ENCODE peak calls at places on chromosome 5, in seven cellular contexts. A, R, K, V, F, G and U are unnamed samples.

GRCh38 chr5:36059571-36060515 is 6.8 kb downstream of the UGT3A2 start:
- DNase-seq in V (peak), A (peak), K (no peak), R (no peak), G (no peak), F (no peak), U (no peak)

GRCh38 chr5:180315762-180316212 is 23.9 kb upstream of the MAPK9 start:
- DNase-seq in V (peak), K (peak), F (no peak), R (peak), G (no peak), A (no peak), U (no peak)

GRCh38 chr5:9920696-9921095 is 290.5 kb upstream of the TAS2R1 start:
- DNase-seq in G (no peak), K (no peak), A (no peak), V (no peak), F (no peak), R (no peak), U (no peak)

GRCh38 chr5:66343370-66344071 is 199.4 kb downstream of the SREK1 start:
- DNase-seq in R (no peak), A (no peak), G (no peak), V (no peak), K (no peak), F (no peak), U (no peak)

GRCh38 chr5:168317096-168317520 is 25.7 kb downstream of the WWC1 start:
- DNase-seq in F (no peak), A (no peak), K (no peak), G (no peak), R (no peak), V (peak), U (no peak)

GRCh38 chr5:172421-172820 is 18.9 kb upstream of the LRRC14B start:
- DNase-seq in R (no peak), K (no peak), G (peak), F (no peak), V (no peak), A (no peak), U (no peak)

GRCh38 chr5:1124181-1125029 is 12.5 kb upstream of the SLC12A7 start:
- DNase-seq in R (no peak), K (no peak), F (no peak), G (peak), A (no peak), V (no peak), U (no peak)

GRCh38 chr5:143516249-143516648 is 112.8 kb upstream of the NR3C1 start:
- DNase-seq in G (no peak), R (no peak), K (no peak), A (no peak), F (no peak), V (peak), U (no peak)

GRCh38 chr5:167284491-167284890 is 1007.0 kb upstream of the WWC1 start:
- DNase-seq in R (no peak), A (peak), F (no peak), K (no peak), G (no peak), V (no peak), U (no peak)

GRCh38 chr5:177452688-177453638 is 6.3 kb downstream of the PRR7 start:
- DNase-seq in A (no peak), R (peak), G (no peak), V (no peak), F (no peak), K (no peak), U (no peak)

GRCh38 chr5:131328536-131329186 is 64.8 kb downstream of the CDC42SE2 start:
- DNase-seq in V (no peak), F (peak), A (peak), G (no peak), K (no peak), R (peak), U (no peak)

GRCh38 chr5:83577036-83577636 is 105.6 kb downstream of the VCAN start:
- DNase-seq in G (no peak), V (peak), K (peak), A (peak), R (peak), F (no peak), U (peak)

GRCh38 chr5:13566903-13567339 is 377.6 kb downstream of the DNAH5 start:
- DNase-seq in R (no peak), K (no peak), F (peak), V (peak), A (peak), G (no peak), U (peak)

GRCh38 chr5:96049398-96050272 is 88.0 kb upstream of the ELL2 start:
- DNase-seq in R (peak), G (no peak), A (peak), V (peak), F (no peak), K (peak), U (peak)

GRCh38 chr5:180212363-180213255 is 3.6 kb upstream of the RASGEF1C start:
- DNase-seq in R (peak), V (no peak), F (no peak), G (peak), A (no peak), K (no peak), U (peak)

GRCh38 chr5:133397986-133398645 is 214.2 kb downstream of the FSTL4 start:
- DNase-seq in V (no peak), R (no peak), G (no peak), A (peak), K (peak), F (no peak), U (no peak)

GRCh38 chr5:159917919-159918487 is 1.7 kb downstream of the ADRA1B start:
- DNase-seq in K (no peak), V (no peak), A (peak), G (no peak), F (no peak), R (no peak), U (no peak)

GRCh38 chr5:33401482-33402390 is 39.0 kb upstream of the TARS1 start:
- DNase-seq in F (peak), R (peak), V (peak), A (peak), K (no peak), G (no peak), U (peak)

GRCh38 chr5:170536498-170536897 is 32.7 kb downstream of the KCNIP1 start:
- DNase-seq in A (no peak), K (no peak), R (no peak), F (no peak), V (no peak), G (peak), U (no peak)

GRCh38 chr5:108681079-108681921 is 66.4 kb upstream of the FER start:
- DNase-seq in A (peak), K (no peak), F (peak), R (peak), G (no peak), V (peak), U (no peak)

GRCh38 chr5:150503386-150503785 is 4.5 kb upstream of the NDST1 start:
- DNase-seq in R (no peak), K (peak), V (no peak), F (no peak), G (no peak), A (no peak), U (no peak)

GRCh38 chr5:11857391-11857790 is 46.9 kb downstream of the CTNND2 start:
- DNase-seq in R (no peak), V (no peak), G (no peak), K (no peak), F (no peak), A (no peak), U (no peak)

GRCh38 chr5:150068961-150069618 is 17.3 kb downstream of the CSF1R start:
- DNase-seq in A (no peak), K (no peak), R (no peak), G (peak), F (no peak), V (no peak), U (no peak)

GRCh38 chr5:141196363-141196762 is 3.1 kb upstream of the PCDHB11 start:
- DNase-seq in V (no peak), A (no peak), F (no peak), G (no peak), R (no peak), K (no peak), U (no peak)

GRCh38 chr5:68419637-68420452 is 204.3 kb downstream of the PIK3R1 start:
- DNase-seq in G (no peak), V (no peak), F (peak), K (no peak), A (no peak), R (peak), U (peak)

GRCh38 chr5:77698920-77699319 is 60.4 kb upstream of the OTP start:
- DNase-seq in R (no peak), K (no peak), F (no peak), V (no peak), G (no peak), A (no peak), U (no peak)

GRCh38 chr5:77693913-77694312 is 55.4 kb upstream of the OTP start:
- DNase-seq in V (no peak), F (no peak), G (no peak), R (no peak), A (no peak), K (no peak), U (no peak)

GRCh38 chr5:77696120-77696519 is 57.6 kb upstream of the OTP start:
- DNase-seq in R (no peak), V (no peak), A (no peak), F (no peak), K (no peak), G (no peak), U (no peak)

GRCh38 chr5:77697692-77698091 is 59.2 kb upstream of the OTP start:
- DNase-seq in A (no peak), G (no peak), K (no peak), V (no peak), R (no peak), F (no peak), U (no peak)
- H3K4me3 ChIP-seq in A (no peak), G (no peak), K (no peak), V (no peak), R (no peak), F (no peak), U (no peak)

GRCh38 chr5:52864884-52865283 is 77.2 kb downstream of the ITGA1 start:
- DNase-seq in R (no peak), F (no peak), K (no peak), V (no peak), G (no peak), A (peak), U (peak)

GRCh38 chr5:52867809-52868208 is 80.1 kb downstream of the ITGA1 start:
- DNase-seq in V (no peak), R (no peak), K (no peak), A (peak), F (no peak), G (no peak), U (no peak)

GRCh38 chr5:52870448-52870847 is 82.7 kb downstream of the ITGA1 start:
- DNase-seq in F (no peak), G (no peak), A (peak), V (no peak), R (peak), K (no peak), U (no peak)

GRCh38 chr5:52869391-52869790 is 81.7 kb downstream of the ITGA1 start:
- DNase-seq in A (no peak), G (no peak), F (no peak), R (no peak), V (no peak), K (no peak), U (no peak)

DNA sequence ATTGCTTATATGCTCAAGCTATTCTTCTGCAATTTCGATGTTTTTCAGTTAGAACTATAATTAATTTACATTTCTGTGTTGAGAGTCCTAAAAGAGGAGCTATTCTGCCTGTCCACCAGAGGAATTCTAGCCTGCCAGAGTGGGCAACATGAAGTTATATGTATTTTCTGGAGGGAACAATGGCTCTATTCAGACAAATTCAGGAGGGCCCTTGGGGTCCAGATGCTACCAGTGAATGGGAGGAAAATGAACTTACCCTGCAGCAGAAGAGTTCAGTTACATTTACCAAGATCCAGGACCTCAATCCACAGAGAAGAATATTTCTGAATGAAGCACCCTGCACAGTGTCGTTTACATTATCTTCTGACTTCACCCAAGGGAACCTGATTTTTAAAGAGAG is 80.7 kb downstream of the ITGA1 start:
- DNase-seq in V (no peak), R (no peak), K (no peak), A (no peak), F (no peak), G (no peak), U (no peak)
- H3K4me3 ChIP-seq in V (no peak), R (no peak), K (no peak), A (no peak), F (no peak), G (no peak), U (no peak)

GRCh38 chr5:129945031-129945430 is 40.8 kb downstream of the CHSY3 start:
- DNase-seq in R (no peak), K (no peak), A (peak), V (no peak), G (no peak), F (no peak), U (no peak)

GRCh38 chr5:129951039-129951438 is 46.8 kb downstream of the CHSY3 start:
- DNase-seq in G (no peak), V (no peak), A (no peak), K (no peak), R (no peak), F (no peak), U (no peak)

GRCh38 chr5:129945779-129946270 is 41.6 kb downstream of the CHSY3 start:
- DNase-seq in R (no peak), V (no peak), A (no peak), K (no peak), G (no peak), F (no peak), U (no peak)
- H3K4me3 ChIP-seq in R (no peak), V (no peak), A (no peak), K (no peak), G (no peak), F (no peak), U (no peak)

DNA sequence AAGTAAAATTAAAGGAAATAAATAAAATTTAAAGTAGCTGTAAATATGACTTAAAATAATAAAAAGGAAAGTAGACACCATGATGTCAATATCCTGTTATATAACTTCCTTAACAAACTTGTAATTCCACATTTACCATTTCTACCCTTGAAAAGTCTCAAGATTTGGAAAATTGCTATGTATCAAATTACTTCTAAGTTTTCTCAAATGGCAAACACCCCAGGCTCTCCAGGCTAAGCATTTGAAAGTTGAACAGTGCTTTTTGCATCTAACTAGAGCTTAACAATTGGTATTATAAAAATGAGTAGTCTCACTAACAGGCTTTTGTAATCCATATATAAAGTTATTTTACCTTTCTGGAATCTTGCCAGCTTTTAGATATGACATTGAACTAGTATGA is 41.5 kb upstream of the MACIR start:
- DNase-seq in K (no peak), V (no peak), R (peak), G (no peak), F (no peak), A (no peak), U (no peak)
- H3K4me3 ChIP-seq in K (no peak), V (no peak), R (no peak), G (no peak), F (no peak), A (no peak), U (no peak)

GRCh38 chr5:136382071-136382470 is 16.7 kb upstream of the TRPC7 start:
- DNase-seq in F (no peak), K (no peak), G (no peak), A (no peak), R (no peak), V (peak), U (no peak)
- H3K4me3 ChIP-seq in F (no peak), K (no peak), G (no peak), A (no peak), R (no peak), V (no peak), U (no peak)

GRCh38 chr5:27472875-27473274 is 434.5 kb upstream of the CDH9 start:
- DNase-seq in K (no peak), A (no peak), R (no peak), F (no peak), G (no peak), V (peak), U (no peak)
- H3K4me3 ChIP-seq in K (no peak), A (no peak), R (no peak), F (peak), G (no peak), V (peak), U (no peak)